ENCODE peak calls at places on chromosomes 5 and 9, in nine cellular contexts. One of them, this sample, is unnamed.

GRCh38 chr9:96626912-96627311 is 7.3 kb upstream of the CDC14B start:
- DNase-seq in cardiac muscle cell: no peak
- DNase-seq in effector CD8-positive, alpha-beta T cell: no peak
- DNase-seq in epithelial cell of esophagus: peak
- DNase-seq in MM.1S: no peak
- DNase-seq in HuH-7: no peak
- DNase-seq in stimulated activated CD4-positive, alpha-beta T cell treated with anti-CD3 and anti-CD28 coated beads, Interleukin-2, amount 100 ng/mL, for 48 hours: no peak
- DNase-seq in heart left ventricle: no peak
- DNase-seq in amygdala: no peak
- DNase-seq in this sample: no peak

GRCh38 chr9:116661037-116661954 is 25.8 kb upstream of the TRIM32 start:
- DNase-seq in cardiac muscle cell: peak
- DNase-seq in effector CD8-positive, alpha-beta T cell: no peak
- DNase-seq in epithelial cell of esophagus: peak
- DNase-seq in MM.1S: peak
- DNase-seq in HuH-7: peak
- DNase-seq in stimulated activated CD4-positive, alpha-beta T cell treated with anti-CD3 and anti-CD28 coated beads, Interleukin-2, amount 100 ng/mL, for 48 hours: peak
- DNase-seq in heart left ventricle: peak
- DNase-seq in amygdala: peak
- DNase-seq in this sample: peak

GRCh38 chr5:65391591-65391990 is 90.1 kb downstream of the ADAMTS6 start:
- DNase-seq in cardiac muscle cell: no peak
- DNase-seq in effector CD8-positive, alpha-beta T cell: no peak
- DNase-seq in epithelial cell of esophagus: peak
- DNase-seq in MM.1S: no peak
- DNase-seq in HuH-7: no peak
- DNase-seq in stimulated activated CD4-positive, alpha-beta T cell treated with anti-CD3 and anti-CD28 coated beads, Interleukin-2, amount 100 ng/mL, for 48 hours: no peak
- DNase-seq in heart left ventricle: no peak
- DNase-seq in amygdala: no peak
- DNase-seq in this sample: no peak

GRCh38 chr5:137192293-137192743 is 306.8 kb downstream of the SPOCK1 start:
- DNase-seq in cardiac muscle cell: no peak
- DNase-seq in effector CD8-positive, alpha-beta T cell: no peak
- DNase-seq in epithelial cell of esophagus: peak
- DNase-seq in MM.1S: no peak
- DNase-seq in HuH-7: no peak
- DNase-seq in stimulated activated CD4-positive, alpha-beta T cell treated with anti-CD3 and anti-CD28 coated beads, Interleukin-2, amount 100 ng/mL, for 48 hours: no peak
- DNase-seq in heart left ventricle: no peak
- DNase-seq in amygdala: no peak
- DNase-seq in this sample: no peak

GRCh38 chr5:123997354-123998215 is 485.6 kb downstream of the CSNK1G3 start:
- DNase-seq in cardiac muscle cell: no peak
- DNase-seq in effector CD8-positive, alpha-beta T cell: no peak
- DNase-seq in epithelial cell of esophagus: peak
- DNase-seq in MM.1S: no peak
- DNase-seq in HuH-7: peak
- DNase-seq in stimulated activated CD4-positive, alpha-beta T cell treated with anti-CD3 and anti-CD28 coated beads, Interleukin-2, amount 100 ng/mL, for 48 hours: no peak
- DNase-seq in heart left ventricle: no peak
- DNase-seq in amygdala: no peak
- DNase-seq in this sample: no peak

GRCh38 chr5:17118631-17119030 is 98.8 kb upstream of the BASP1 start:
- DNase-seq in cardiac muscle cell: no peak
- DNase-seq in effector CD8-positive, alpha-beta T cell: no peak
- DNase-seq in epithelial cell of esophagus: peak
- DNase-seq in MM.1S: no peak
- DNase-seq in HuH-7: no peak
- DNase-seq in stimulated activated CD4-positive, alpha-beta T cell treated with anti-CD3 and anti-CD28 coated beads, Interleukin-2, amount 100 ng/mL, for 48 hours: no peak
- DNase-seq in heart left ventricle: peak
- DNase-seq in amygdala: no peak
- DNase-seq in this sample: peak

GRCh38 chr5:67677422-67677970 is 480.9 kb upstream of the CD180 start:
- DNase-seq in cardiac muscle cell: peak
- DNase-seq in effector CD8-positive, alpha-beta T cell: no peak
- DNase-seq in epithelial cell of esophagus: no peak
- DNase-seq in MM.1S: no peak
- DNase-seq in HuH-7: no peak
- DNase-seq in stimulated activated CD4-positive, alpha-beta T cell treated with anti-CD3 and anti-CD28 coated beads, Interleukin-2, amount 100 ng/mL, for 48 hours: no peak
- DNase-seq in heart left ventricle: no peak
- DNase-seq in amygdala: no peak
- DNase-seq in this sample: no peak

GRCh38 chr5:126526493-126526892 is 68.5 kb downstream of the ALDH7A1 start:
- DNase-seq in cardiac muscle cell: no peak
- DNase-seq in effector CD8-positive, alpha-beta T cell: no peak
- DNase-seq in epithelial cell of esophagus: no peak
- DNase-seq in MM.1S: no peak
- DNase-seq in HuH-7: no peak
- DNase-seq in stimulated activated CD4-positive, alpha-beta T cell treated with anti-CD3 and anti-CD28 coated beads, Interleukin-2, amount 100 ng/mL, for 48 hours: no peak
- DNase-seq in heart left ventricle: no peak
- DNase-seq in amygdala: no peak
- DNase-seq in this sample: no peak

GRCh38 chr5:109105631-109106267 is 304.0 kb downstream of the PJA2 start:
- DNase-seq in cardiac muscle cell: no peak
- DNase-seq in effector CD8-positive, alpha-beta T cell: no peak
- DNase-seq in epithelial cell of esophagus: peak
- DNase-seq in MM.1S: no peak
- DNase-seq in HuH-7: no peak
- DNase-seq in stimulated activated CD4-positive, alpha-beta T cell treated with anti-CD3 and anti-CD28 coated beads, Interleukin-2, amount 100 ng/mL, for 48 hours: no peak
- DNase-seq in heart left ventricle: peak
- DNase-seq in amygdala: no peak
- DNase-seq in this sample: no peak

GRCh38 chr5:113237893-113238292 is 196.9 kb downstream of the TSSK1B start:
- DNase-seq in cardiac muscle cell: peak
- DNase-seq in effector CD8-positive, alpha-beta T cell: no peak
- DNase-seq in epithelial cell of esophagus: no peak
- DNase-seq in MM.1S: no peak
- DNase-seq in HuH-7: no peak
- DNase-seq in stimulated activated CD4-positive, alpha-beta T cell treated with anti-CD3 and anti-CD28 coated beads, Interleukin-2, amount 100 ng/mL, for 48 hours: no peak
- DNase-seq in heart left ventricle: no peak
- DNase-seq in amygdala: no peak
- DNase-seq in this sample: no peak

GRCh38 chr9:68547417-68547816 is 6.7 kb upstream of the TMEM252 start:
- DNase-seq in cardiac muscle cell: no peak
- DNase-seq in effector CD8-positive, alpha-beta T cell: no peak
- DNase-seq in epithelial cell of esophagus: no peak
- DNase-seq in MM.1S: no peak
- DNase-seq in HuH-7: no peak
- DNase-seq in stimulated activated CD4-positive, alpha-beta T cell treated with anti-CD3 and anti-CD28 coated beads, Interleukin-2, amount 100 ng/mL, for 48 hours: no peak
- DNase-seq in heart left ventricle: no peak
- DNase-seq in amygdala: no peak
- DNase-seq in this sample: peak

GRCh38 chr5:1792842-1793266 is 6.8 kb downstream of the MRPL36 start:
- DNase-seq in cardiac muscle cell: no peak
- DNase-seq in effector CD8-positive, alpha-beta T cell: peak
- DNase-seq in epithelial cell of esophagus: peak
- DNase-seq in MM.1S: peak
- DNase-seq in HuH-7: no peak
- DNase-seq in stimulated activated CD4-positive, alpha-beta T cell treated with anti-CD3 and anti-CD28 coated beads, Interleukin-2, amount 100 ng/mL, for 48 hours: peak
- DNase-seq in heart left ventricle: no peak
- DNase-seq in amygdala: no peak
- DNase-seq in this sample: peak

GRCh38 chr9:108205276-108205675 is 650.5 kb downstream of the ACTL7B start:
- DNase-seq in cardiac muscle cell: no peak
- DNase-seq in effector CD8-positive, alpha-beta T cell: no peak
- DNase-seq in epithelial cell of esophagus: no peak
- DNase-seq in MM.1S: no peak
- DNase-seq in HuH-7: no peak
- DNase-seq in stimulated activated CD4-positive, alpha-beta T cell treated with anti-CD3 and anti-CD28 coated beads, Interleukin-2, amount 100 ng/mL, for 48 hours: no peak
- DNase-seq in heart left ventricle: no peak
- DNase-seq in amygdala: no peak
- DNase-seq in this sample: no peak

GRCh38 chr5:1744393-1745189 is 55.0 kb downstream of the MRPL36 start:
- DNase-seq in cardiac muscle cell: no peak
- DNase-seq in effector CD8-positive, alpha-beta T cell: no peak
- DNase-seq in epithelial cell of esophagus: no peak
- DNase-seq in MM.1S: no peak
- DNase-seq in HuH-7: no peak
- DNase-seq in stimulated activated CD4-positive, alpha-beta T cell treated with anti-CD3 and anti-CD28 coated beads, Interleukin-2, amount 100 ng/mL, for 48 hours: no peak
- DNase-seq in heart left ventricle: no peak
- DNase-seq in amygdala: no peak
- DNase-seq in this sample: no peak

GRCh38 chr5:180098526-180098925 is 27.0 kb upstream of the RNF130 start:
- DNase-seq in cardiac muscle cell: no peak
- DNase-seq in effector CD8-positive, alpha-beta T cell: no peak
- DNase-seq in epithelial cell of esophagus: no peak
- DNase-seq in MM.1S: no peak
- DNase-seq in HuH-7: no peak
- DNase-seq in stimulated activated CD4-positive, alpha-beta T cell treated with anti-CD3 and anti-CD28 coated beads, Interleukin-2, amount 100 ng/mL, for 48 hours: no peak
- DNase-seq in heart left ventricle: no peak
- DNase-seq in amygdala: no peak
- DNase-seq in this sample: no peak

GRCh38 chr9:72060513-72060912 is at the start of gene C9orf57:
- DNase-seq in cardiac muscle cell: no peak
- DNase-seq in effector CD8-positive, alpha-beta T cell: no peak
- DNase-seq in epithelial cell of esophagus: no peak
- DNase-seq in MM.1S: no peak
- DNase-seq in HuH-7: no peak
- DNase-seq in stimulated activated CD4-positive, alpha-beta T cell treated with anti-CD3 and anti-CD28 coated beads, Interleukin-2, amount 100 ng/mL, for 48 hours: no peak
- DNase-seq in heart left ventricle: no peak
- DNase-seq in amygdala: no peak
- DNase-seq in this sample: no peak

GRCh38 chr9:124849801-124850200 is 3.5 kb upstream of the WDR38 start:
- DNase-seq in cardiac muscle cell: no peak
- DNase-seq in effector CD8-positive, alpha-beta T cell: no peak
- DNase-seq in epithelial cell of esophagus: no peak
- DNase-seq in MM.1S: no peak
- DNase-seq in HuH-7: no peak
- DNase-seq in stimulated activated CD4-positive, alpha-beta T cell treated with anti-CD3 and anti-CD28 coated beads, Interleukin-2, amount 100 ng/mL, for 48 hours: no peak
- DNase-seq in heart left ventricle: peak
- DNase-seq in amygdala: no peak
- DNase-seq in this sample: no peak

GRCh38 chr9:118331622-118332045 is 627.4 kb downstream of the TLR4 start:
- DNase-seq in cardiac muscle cell: no peak
- DNase-seq in effector CD8-positive, alpha-beta T cell: no peak
- DNase-seq in epithelial cell of esophagus: peak
- DNase-seq in MM.1S: no peak
- DNase-seq in HuH-7: no peak
- DNase-seq in stimulated activated CD4-positive, alpha-beta T cell treated with anti-CD3 and anti-CD28 coated beads, Interleukin-2, amount 100 ng/mL, for 48 hours: no peak
- DNase-seq in heart left ventricle: peak
- DNase-seq in amygdala: no peak
- DNase-seq in this sample: no peak

GRCh38 chr5:83516361-83516760 is 44.8 kb downstream of the VCAN start:
- DNase-seq in cardiac muscle cell: no peak
- DNase-seq in effector CD8-positive, alpha-beta T cell: no peak
- DNase-seq in epithelial cell of esophagus: no peak
- DNase-seq in MM.1S: no peak
- DNase-seq in HuH-7: no peak
- DNase-seq in stimulated activated CD4-positive, alpha-beta T cell treated with anti-CD3 and anti-CD28 coated beads, Interleukin-2, amount 100 ng/mL, for 48 hours: no peak
- DNase-seq in heart left ventricle: no peak
- DNase-seq in amygdala: no peak
- DNase-seq in this sample: no peak

GRCh38 chr5:140043508-140043872 is 391 bp upstream of the NRG2 start:
- DNase-seq in cardiac muscle cell: peak
- DNase-seq in effector CD8-positive, alpha-beta T cell: no peak
- DNase-seq in epithelial cell of esophagus: no peak
- DNase-seq in MM.1S: no peak
- DNase-seq in HuH-7: peak
- DNase-seq in stimulated activated CD4-positive, alpha-beta T cell treated with anti-CD3 and anti-CD28 coated beads, Interleukin-2, amount 100 ng/mL, for 48 hours: no peak
- DNase-seq in heart left ventricle: peak
- DNase-seq in amygdala: no peak
- DNase-seq in this sample: no peak

GRCh38 chr9:112120471-112120925 is 54.6 kb downstream of the SUSD1 start:
- DNase-seq in cardiac muscle cell: no peak
- DNase-seq in effector CD8-positive, alpha-beta T cell: no peak
- DNase-seq in epithelial cell of esophagus: peak
- DNase-seq in MM.1S: no peak
- DNase-seq in HuH-7: no peak
- DNase-seq in stimulated activated CD4-positive, alpha-beta T cell treated with anti-CD3 and anti-CD28 coated beads, Interleukin-2, amount 100 ng/mL, for 48 hours: no peak
- DNase-seq in heart left ventricle: no peak
- DNase-seq in amygdala: no peak
- DNase-seq in this sample: no peak

GRCh38 chr5:685262-686171 is 7.6 kb downstream of the TPPP start:
- DNase-seq in cardiac muscle cell: no peak
- DNase-seq in effector CD8-positive, alpha-beta T cell: no peak
- DNase-seq in epithelial cell of esophagus: no peak
- DNase-seq in MM.1S: no peak
- DNase-seq in HuH-7: no peak
- DNase-seq in stimulated activated CD4-positive, alpha-beta T cell treated with anti-CD3 and anti-CD28 coated beads, Interleukin-2, amount 100 ng/mL, for 48 hours: no peak
- DNase-seq in heart left ventricle: no peak
- DNase-seq in amygdala: no peak
- DNase-seq in this sample: no peak

GRCh38 chr9:35910613-35911488 is 1.6 kb downstream of the SPAAR start:
- DNase-seq in cardiac muscle cell: peak
- DNase-seq in effector CD8-positive, alpha-beta T cell: no peak
- DNase-seq in epithelial cell of esophagus: peak
- DNase-seq in MM.1S: peak
- DNase-seq in HuH-7: peak
- DNase-seq in stimulated activated CD4-positive, alpha-beta T cell treated with anti-CD3 and anti-CD28 coated beads, Interleukin-2, amount 100 ng/mL, for 48 hours: peak
- DNase-seq in heart left ventricle: peak
- DNase-seq in amygdala: no peak
- DNase-seq in this sample: peak

GRCh38 chr5:168409601-168410458 is 76.4 kb upstream of the RARS1 start:
- DNase-seq in cardiac muscle cell: peak
- DNase-seq in effector CD8-positive, alpha-beta T cell: no peak
- DNase-seq in epithelial cell of esophagus: peak
- DNase-seq in MM.1S: peak
- DNase-seq in HuH-7: no peak
- DNase-seq in stimulated activated CD4-positive, alpha-beta T cell treated with anti-CD3 and anti-CD28 coated beads, Interleukin-2, amount 100 ng/mL, for 48 hours: peak
- DNase-seq in heart left ventricle: peak
- DNase-seq in amygdala: no peak
- DNase-seq in this sample: no peak

GRCh38 chr9:93676310-93677054 is 100.1 kb downstream of the PHF2 start:
- DNase-seq in cardiac muscle cell: no peak
- DNase-seq in effector CD8-positive, alpha-beta T cell: no peak
- DNase-seq in epithelial cell of esophagus: no peak
- DNase-seq in MM.1S: no peak
- DNase-seq in HuH-7: no peak
- DNase-seq in stimulated activated CD4-positive, alpha-beta T cell treated with anti-CD3 and anti-CD28 coated beads, Interleukin-2, amount 100 ng/mL, for 48 hours: no peak
- DNase-seq in heart left ventricle: peak
- DNase-seq in amygdala: no peak
- DNase-seq in this sample: no peak

GRCh38 chr5:127962491-127962890 is 121.1 kb upstream of the SLC12A2 start:
- DNase-seq in cardiac muscle cell: no peak
- DNase-seq in effector CD8-positive, alpha-beta T cell: no peak
- DNase-seq in epithelial cell of esophagus: no peak
- DNase-seq in MM.1S: no peak
- DNase-seq in HuH-7: no peak
- DNase-seq in stimulated activated CD4-positive, alpha-beta T cell treated with anti-CD3 and anti-CD28 coated beads, Interleukin-2, amount 100 ng/mL, for 48 hours: no peak
- DNase-seq in heart left ventricle: no peak
- DNase-seq in amygdala: no peak
- DNase-seq in this sample: no peak

GRCh38 chr5:31942546-31942945 is 231.6 kb downstream of the GOLPH3 start:
- DNase-seq in cardiac muscle cell: no peak
- DNase-seq in effector CD8-positive, alpha-beta T cell: no peak
- DNase-seq in epithelial cell of esophagus: no peak
- DNase-seq in MM.1S: no peak
- DNase-seq in HuH-7: no peak
- DNase-seq in stimulated activated CD4-positive, alpha-beta T cell treated with anti-CD3 and anti-CD28 coated beads, Interleukin-2, amount 100 ng/mL, for 48 hours: no peak
- DNase-seq in heart left ventricle: no peak
- DNase-seq in amygdala: no peak
- DNase-seq in this sample: no peak

GRCh38 chr5:131545856-131546255 is 89.2 kb downstream of the RAPGEF6 start:
- DNase-seq in cardiac muscle cell: no peak
- DNase-seq in effector CD8-positive, alpha-beta T cell: no peak
- DNase-seq in epithelial cell of esophagus: peak
- DNase-seq in MM.1S: no peak
- DNase-seq in HuH-7: no peak
- DNase-seq in stimulated activated CD4-positive, alpha-beta T cell treated with anti-CD3 and anti-CD28 coated beads, Interleukin-2, amount 100 ng/mL, for 48 hours: no peak
- DNase-seq in heart left ventricle: no peak
- DNase-seq in amygdala: no peak
- DNase-seq in this sample: no peak

GRCh38 chr5:61362796-61363364 is 30.8 kb downstream of the ZSWIM6 start:
- DNase-seq in cardiac muscle cell: peak
- DNase-seq in effector CD8-positive, alpha-beta T cell: no peak
- DNase-seq in epithelial cell of esophagus: no peak
- DNase-seq in MM.1S: no peak
- DNase-seq in HuH-7: no peak
- DNase-seq in stimulated activated CD4-positive, alpha-beta T cell treated with anti-CD3 and anti-CD28 coated beads, Interleukin-2, amount 100 ng/mL, for 48 hours: no peak
- DNase-seq in heart left ventricle: no peak
- DNase-seq in amygdala: no peak
- DNase-seq in this sample: no peak

GRCh38 chr5:27598576-27598975 is 560.2 kb upstream of the CDH9 start:
- DNase-seq in cardiac muscle cell: no peak
- DNase-seq in effector CD8-positive, alpha-beta T cell: no peak
- DNase-seq in epithelial cell of esophagus: peak
- DNase-seq in MM.1S: no peak
- DNase-seq in HuH-7: no peak
- DNase-seq in stimulated activated CD4-positive, alpha-beta T cell treated with anti-CD3 and anti-CD28 coated beads, Interleukin-2, amount 100 ng/mL, for 48 hours: no peak
- DNase-seq in heart left ventricle: no peak
- DNase-seq in amygdala: no peak
- DNase-seq in this sample: no peak

GRCh38 chr9:98944130-98945074 is 695 bp downstream of the COL15A1 start:
- DNase-seq in cardiac muscle cell: peak
- DNase-seq in effector CD8-positive, alpha-beta T cell: no peak
- DNase-seq in epithelial cell of esophagus: peak
- DNase-seq in MM.1S: no peak
- DNase-seq in HuH-7: no peak
- DNase-seq in stimulated activated CD4-positive, alpha-beta T cell treated with anti-CD3 and anti-CD28 coated beads, Interleukin-2, amount 100 ng/mL, for 48 hours: no peak
- DNase-seq in heart left ventricle: no peak
- DNase-seq in amygdala: no peak
- DNase-seq in this sample: peak